ENCODE peak calls at places on chromosomes 3 and 15, in five cellular contexts. V is AG09309, E is fibroblast of the aortic adventitia, D is AG04450, Q is NT2/D1. U is an unnamed sample.

GRCh38 chr3:60323180-60323579 is 928.1 kb downstream of the FHIT start:
- DNase-seq in E (no peak), Q (no peak), D (no peak), V (no peak), U (no peak)

GRCh38 chr3:195194559-195195161 is 76.3 kb downstream of the XXYLT1 start:
- DNase-seq in E (no peak), Q (no peak), V (no peak), D (no peak), U (peak)

GRCh38 chr3:184337315-184337714 is at the start of gene FAM131A:
- DNase-seq in E (peak), Q (no peak), D (no peak), V (no peak), U (no peak)

GRCh38 chr15:63331456-63331855 is 50.2 kb downstream of the CA12 start:
- DNase-seq in Q (no peak), D (no peak), E (no peak), V (no peak), U (no peak)

GRCh38 chr15:58047149-58047548 is 18.4 kb downstream of the ALDH1A2 start:
- DNase-seq in D (no peak), V (no peak), E (no peak), Q (no peak), U (no peak)

GRCh38 chr3:18370672-18371071 is 54.5 kb downstream of the SATB1 start:
- DNase-seq in E (no peak), D (no peak), Q (no peak), V (no peak), U (no peak)

GRCh38 chr15:92962914-92963313 is 62.8 kb downstream of the CHD2 start:
- DNase-seq in Q (no peak), V (no peak), D (no peak), E (no peak), U (no peak)

GRCh38 chr3:138974467-138974866 is 27.4 kb downstream of the FOXL2NB start:
- DNase-seq in D (no peak), Q (no peak), E (peak), V (no peak), U (no peak)

GRCh38 chr3:43726511-43726910 is 35.8 kb downstream of the ABHD5 start:
- DNase-seq in Q (no peak), V (no peak), D (no peak), E (peak), U (no peak)

DNA sequence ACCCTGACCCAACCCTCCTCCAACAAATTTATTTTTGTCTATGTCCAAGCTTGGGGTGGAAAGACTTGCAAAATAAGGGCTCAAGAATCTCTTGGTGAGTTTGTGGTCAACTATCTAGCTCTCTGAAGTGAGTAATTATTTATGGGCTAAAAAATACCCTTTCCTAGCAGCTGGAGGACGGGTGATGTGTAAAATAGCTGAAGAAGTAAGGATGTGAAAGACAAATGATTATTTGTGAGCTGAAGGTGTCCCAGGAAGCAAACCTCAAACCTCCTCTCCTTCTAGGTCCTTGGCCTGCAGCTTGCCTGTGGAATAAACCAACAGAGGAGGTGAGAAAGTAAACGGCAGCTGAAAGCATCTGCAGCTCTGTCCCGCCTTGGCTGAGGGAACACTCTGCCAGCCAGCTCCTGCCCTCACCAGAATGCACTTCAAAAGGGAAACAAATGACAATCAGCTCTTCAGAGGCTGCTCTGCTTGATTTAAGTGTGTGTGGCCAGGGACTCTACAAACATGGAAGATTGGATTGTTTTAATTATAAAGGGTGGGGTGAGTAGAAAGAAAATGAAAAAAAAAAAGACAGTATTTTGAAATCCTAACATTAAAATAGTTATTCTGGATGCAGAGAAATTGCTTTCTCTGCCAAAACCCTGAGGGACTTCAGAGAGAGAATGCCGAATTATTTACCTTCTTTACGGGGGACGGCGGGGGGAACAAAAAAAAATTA is 60.3 kb downstream of the TM4SF4 start:
- DNase-seq in E (peak), D (no peak), V (peak), Q (no peak), U (no peak)
- H3K4me3 ChIP-seq in E (no peak), D (no peak), V (no peak), Q (no peak), U (peak)

DNA sequence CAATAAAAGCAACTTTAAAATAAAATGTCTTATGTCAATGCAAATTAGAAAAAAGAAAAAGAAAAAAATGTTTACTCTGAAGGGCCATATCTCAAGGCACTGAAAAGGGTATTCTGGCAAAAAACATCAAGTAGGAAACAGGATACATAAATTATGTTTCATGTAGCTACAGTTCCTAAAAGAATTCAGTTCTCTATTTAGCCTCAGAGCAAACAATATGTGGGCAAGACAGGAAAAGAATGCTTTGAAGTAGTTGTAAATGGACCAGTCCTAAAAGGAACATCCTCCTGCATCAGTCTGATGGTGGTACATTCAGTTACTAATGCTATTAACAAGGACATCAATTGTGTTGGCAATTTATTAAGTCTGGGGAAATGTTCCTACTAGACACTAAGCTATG is 8.1 kb downstream of the COMMD2 start:
- DNase-seq in E (no peak), D (no peak), Q (no peak), V (no peak), U (no peak)
- H3K4me3 ChIP-seq in E (no peak), D (no peak), Q (no peak), V (no peak), U (no peak)

GRCh38 chr15:43214592-43215295 is 6.1 kb downstream of the EPB42 start:
- DNase-seq in D (no peak), V (no peak), E (no peak), Q (no peak), U (no peak)
- H3K4me3 ChIP-seq in D (no peak), V (no peak), E (no peak), Q (no peak), U (no peak)

GRCh38 chr3:50204804-50205718 is at the start of gene SLC38A3:
- DNase-seq in V (no peak), D (no peak), Q (no peak), E (no peak), U (no peak)

GRCh38 chr3:50207359-50208042 is 2.4 kb downstream of the SLC38A3 start:
- DNase-seq in D (no peak), V (no peak), E (no peak), Q (no peak), U (no peak)

GRCh38 chr3:50203113-50203852 is 1.8 kb upstream of the SLC38A3 start:
- DNase-seq in E (no peak), V (no peak), D (no peak), Q (no peak), U (no peak)

GRCh38 chr3:50204052-50204803 is 843 bp upstream of the SLC38A3 start:
- DNase-seq in V (no peak), E (no peak), Q (no peak), D (no peak), U (no peak)

DNA sequence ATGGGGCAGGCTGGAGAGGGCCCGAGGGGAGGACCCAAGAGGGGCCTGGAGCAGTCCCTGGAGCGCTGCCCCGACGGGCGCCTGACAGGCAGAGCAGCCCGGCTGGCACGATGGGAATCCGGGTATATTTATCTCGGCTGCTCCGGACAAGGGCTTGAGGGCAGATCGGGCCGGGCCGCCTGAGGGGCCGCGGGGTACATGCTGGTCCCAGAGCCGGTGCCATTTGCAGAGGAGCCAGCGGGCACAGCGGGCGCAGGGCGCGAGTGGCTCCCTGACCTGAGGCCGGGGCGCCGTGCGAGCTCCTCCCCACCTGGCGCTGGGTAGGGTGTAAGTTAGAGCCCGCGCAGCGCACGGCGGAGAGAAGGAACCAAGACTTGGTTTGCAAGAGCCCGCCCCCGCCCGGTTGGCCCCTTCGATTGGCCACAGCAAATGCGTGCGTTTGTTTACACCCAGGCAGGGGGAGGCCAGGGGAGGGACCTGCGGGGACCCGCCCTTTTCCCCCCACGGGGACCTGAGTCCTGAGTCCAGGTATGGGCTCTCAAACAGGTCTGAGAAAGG is 727 bp downstream of the SLC38A3 start:
- DNase-seq in V (no peak), D (no peak), Q (no peak), E (no peak), U (no peak)
- H3K4me3 ChIP-seq in V (no peak), D (no peak), Q (peak), E (no peak), U (peak)

DNA sequence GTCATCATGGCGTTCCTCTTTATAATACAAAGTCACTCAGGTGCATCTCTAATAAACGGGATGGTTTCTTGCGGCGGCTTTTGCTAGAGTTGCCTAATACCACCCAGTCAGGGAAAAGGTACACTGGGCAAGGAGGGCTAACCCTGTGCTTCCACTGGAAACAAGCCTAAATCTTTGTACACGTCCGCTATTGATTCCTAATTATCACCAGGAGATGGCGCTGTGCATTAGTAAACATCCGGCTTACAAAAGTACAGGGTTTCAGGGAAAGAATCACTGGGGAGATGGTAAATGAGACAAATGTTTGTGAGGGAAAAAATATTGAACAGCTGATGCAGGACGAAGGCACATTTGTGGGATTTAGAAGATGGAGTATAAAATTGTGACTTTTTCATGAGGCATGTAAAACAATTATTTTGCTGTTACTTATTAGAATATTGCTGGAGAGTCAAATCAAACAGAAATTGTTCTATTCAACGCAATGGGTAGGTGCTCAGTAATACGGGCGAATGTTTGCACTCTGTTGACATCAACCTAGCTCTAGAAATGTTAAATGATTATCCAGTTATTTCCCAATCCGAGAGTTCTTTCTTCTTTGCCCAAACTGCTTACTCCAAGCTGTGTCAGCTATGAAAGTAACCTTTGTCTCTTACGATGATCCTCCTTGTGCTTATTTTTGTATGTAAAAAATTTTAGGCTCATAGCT is 50.6 kb downstream of the GMNC start:
- DNase-seq in Q (peak), E (peak), V (peak), D (peak), U (peak)
- H3K4me3 ChIP-seq in Q (no peak), E (peak), V (no peak), D (peak), U (peak)

DNA sequence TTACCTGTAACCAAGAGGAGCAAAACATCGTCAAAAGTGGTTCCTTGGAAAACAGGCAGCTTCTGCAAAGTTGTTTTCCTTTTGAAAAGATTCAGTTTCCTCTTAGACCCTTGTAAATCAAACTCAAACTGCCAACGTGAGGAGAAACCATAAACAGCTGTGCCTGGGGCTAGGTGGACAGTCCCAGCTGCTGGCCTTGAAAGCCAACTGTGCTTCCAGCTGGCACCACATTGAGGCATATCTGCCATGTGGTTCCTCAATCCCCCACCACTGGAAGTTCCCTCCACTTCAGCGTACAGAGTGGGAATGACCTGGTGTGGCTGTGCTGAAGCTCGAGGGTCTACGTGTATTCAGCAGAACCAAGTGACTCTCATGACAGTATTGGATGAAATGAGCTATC is 40.9 kb downstream of the HRH1 start:
- DNase-seq in D (no peak), Q (no peak), E (peak), V (no peak), U (no peak)
- H3K4me3 ChIP-seq in D (no peak), Q (no peak), E (no peak), V (no peak), U (no peak)